ENCODE peak calls at places on chromosome 4, in ten cellular contexts. S is testis, M is IMR-90, R is Peyer's patch, H is H1, J is adrenal gland, T is tibial nerve, P is stomach, X is K562, C is heart left ventricle. U is an unnamed sample.
A peak's percentile ranks its signal among the peaks of the same experiment; 100 is the strongest.

GRCh38 chr4:88185916-88186315 is 27.5 kb upstream of the ABCG2 start:
- DNase-seq in M (peak; percentile 90), X (no peak), S (no peak), P (no peak), R (no peak), J (no peak), H (no peak), T (no peak), C (no peak), U (no peak)

GRCh38 chr4:159487284-159487747 is 384.4 kb downstream of the RAPGEF2 start:
- DNase-seq in S (peak; percentile 68), X (peak; percentile 69), C (peak; percentile 32), H (peak; percentile 63), T (no peak), R (peak; percentile 51), J (peak; percentile 55), P (peak; percentile 37), M (peak; percentile 74), U (peak; percentile 66)

GRCh38 chr4:37780444-37781133 is 45.9 kb upstream of the PGM2 start:
- DNase-seq in C (peak; percentile 17), J (peak; percentile 21), P (peak; percentile 34), X (no peak), S (no peak), M (no peak), H (no peak), R (peak; percentile 79), T (no peak), U (peak; percentile 16)

GRCh38 chr4:27248829-27249228 is 388.2 kb downstream of the STIM2 start:
- DNase-seq in C (no peak), X (no peak), M (peak; percentile 24), H (no peak), R (no peak), S (no peak), P (no peak), T (no peak), J (no peak), U (no peak)

GRCh38 chr4:123790681-123791080 is 394.1 kb downstream of the SPRY1 start:
- DNase-seq in M (peak; percentile 31), C (no peak), T (no peak), S (no peak), J (no peak), H (no peak), X (no peak), R (no peak), P (no peak), U (no peak)

GRCh38 chr4:20252656-20253271 is 1.1 kb downstream of the SLIT2 start:
- DNase-seq in R (peak; percentile 46), C (peak; percentile 18), M (peak; percentile 39), T (peak; percentile 20), J (peak; percentile 71), H (peak; percentile 66), X (no peak), P (no peak), S (peak; percentile 29), U (peak; percentile 21)

GRCh38 chr4:36081185-36081584 is 163.1 kb downstream of the ARAP2 start:
- DNase-seq in X (no peak), C (no peak), J (no peak), S (no peak), H (no peak), P (no peak), M (no peak), T (no peak), R (no peak), U (no peak)

GRCh38 chr4:44912980-44913379 is 186.6 kb upstream of the GNPDA2 start:
- DNase-seq in C (no peak), J (no peak), H (no peak), S (no peak), R (no peak), T (no peak), P (no peak), X (no peak), M (no peak), U (no peak)

GRCh38 chr4:18961879-18962278 is 940.3 kb upstream of the LCORL start:
- DNase-seq in M (no peak), X (no peak), T (no peak), C (no peak), S (no peak), H (no peak), R (no peak), P (no peak), J (no peak), U (no peak)

GRCh38 chr4:109079177-109079576 is 223.3 kb downstream of the COL25A1 start:
- DNase-seq in C (no peak), X (no peak), T (no peak), P (no peak), S (no peak), M (peak; percentile 52), R (no peak), H (no peak), J (no peak), U (no peak)

GRCh38 chr4:150573534-150573933 is 8.4 kb upstream of the MAB21L2 start:
- DNase-seq in S (no peak), M (peak; percentile 70), C (no peak), P (no peak), X (no peak), J (no peak), T (no peak), R (no peak), H (no peak), U (no peak)

GRCh38 chr4:56320293-56320692 is 67.0 kb downstream of the AASDH start:
- DNase-seq in S (no peak), T (no peak), M (peak; percentile 67), X (no peak), C (no peak), H (no peak), P (no peak), R (no peak), J (no peak), U (no peak)

GRCh38 chr4:176298664-176299063 is 21.1 kb upstream of the SPCS3 start:
- DNase-seq in H (no peak), J (no peak), M (no peak), C (no peak), S (no peak), T (no peak), P (no peak), X (no peak), R (no peak), U (no peak)

GRCh38 chr4:176289561-176289960 is 20.5 kb upstream of the ASB5 start:
- DNase-seq in M (no peak), H (no peak), R (no peak), T (no peak), J (no peak), S (no peak), X (no peak), C (no peak), P (no peak), U (no peak)

GRCh38 chr4:176290520-176290919 is 21.5 kb upstream of the ASB5 start:
- DNase-seq in C (no peak), S (no peak), H (no peak), R (no peak), J (no peak), P (no peak), T (no peak), X (peak; percentile 20), M (no peak), U (no peak)

GRCh38 chr4:176291748-176292147 is 22.7 kb upstream of the ASB5 start:
- DNase-seq in T (no peak), R (no peak), X (no peak), P (no peak), J (no peak), S (no peak), M (no peak), C (no peak), H (no peak), U (no peak)

GRCh38 chr4:176293660-176294059 is 24.6 kb upstream of the ASB5 start:
- DNase-seq in J (no peak), P (no peak), M (no peak), S (no peak), X (no peak), H (no peak), C (no peak), R (no peak), T (no peak), U (no peak)
- TF ChIP-seq POLR2A in J (no peak), P (no peak), M (no peak), S (no peak), X (no peak), H (no peak), C (no peak), R (no peak), T (no peak), U (no peak)

DNA sequence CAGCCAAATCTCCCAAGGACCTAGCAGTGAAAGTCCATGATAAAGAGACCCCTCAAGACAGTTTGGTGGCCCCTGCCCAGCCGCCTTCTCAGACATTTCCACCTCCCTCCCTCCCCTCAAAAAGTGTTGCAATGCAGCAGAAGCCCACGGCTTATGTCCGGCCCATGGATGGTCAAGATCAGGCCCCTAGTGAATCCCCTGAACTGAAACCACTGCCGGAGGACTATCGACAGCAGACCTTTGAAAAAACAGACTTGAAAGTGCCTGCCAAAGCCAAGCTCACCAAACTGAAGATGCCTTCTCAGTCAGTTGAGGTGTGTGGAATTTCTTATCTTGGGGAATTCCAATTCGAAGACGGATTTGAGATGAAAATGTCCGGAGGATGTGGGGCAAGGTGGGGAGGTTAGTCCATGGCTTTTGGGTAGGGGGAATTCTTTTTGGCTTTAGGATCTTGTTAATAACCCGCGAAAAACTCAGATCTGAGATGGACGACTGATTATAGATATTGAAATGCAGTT is 112.5 kb downstream of the AFF1 start:
- DNase-seq in C (no peak), X (no peak), S (no peak), T (no peak), H (no peak), R (no peak), P (no peak), J (no peak), M (no peak), U (no peak)
- H3K36me3 ChIP-seq in C (peaks cover 11% of the 10 kb centered on the region), X (peaks cover 46% of the 10 kb centered on the region), S (no peaks in the 10 kb centered on the region), T (peaks cover 11% of the 10 kb centered on the region), H (peaks cover 30% of the 10 kb centered on the region), R (peaks cover 22% of the 10 kb centered on the region), P (peaks cover 24% of the 10 kb centered on the region), J (no peaks in the 10 kb centered on the region), M (peaks cover 10% of the 10 kb centered on the region), U (no peaks in the 10 kb centered on the region)

GRCh38 chr4:94970650-94971049 is 212.9 kb downstream of the BMPR1B start:
- DNase-seq in S (no peak), J (no peak), H (no peak), M (no peak), R (no peak), T (no peak), P (no peak), X (no peak), C (no peak), U (no peak)

GRCh38 chr4:94978904-94979303 is 221.1 kb downstream of the BMPR1B start:
- DNase-seq in H (no peak), T (no peak), X (no peak), P (no peak), C (no peak), M (peak; percentile 62), R (no peak), S (no peak), J (no peak), U (no peak)

GRCh38 chr4:94974773-94975172 is 217.0 kb downstream of the BMPR1B start:
- DNase-seq in H (no peak), X (no peak), S (no peak), T (no peak), P (no peak), M (peak; percentile 48), R (no peak), C (no peak), J (no peak), U (no peak)

GRCh38 chr4:94976371-94977011 is 218.7 kb downstream of the BMPR1B start:
- DNase-seq in J (no peak), C (no peak), M (peak; percentile 68), P (no peak), S (no peak), X (no peak), T (no peak), R (no peak), H (no peak), U (no peak)
- H3K27ac ChIP-seq in J (no peak overlapping the region), C (no peak overlapping the region), M (no peak overlapping the region), P (no peak overlapping the region), S (no peak overlapping the region), X (no peak overlapping the region), T (peak overlapping the region; percentile 8), R (no peak overlapping the region), H (no peak overlapping the region), U (no peak overlapping the region)

GRCh38 chr4:73868206-73869129 is 725 bp upstream of the CXCL1 start:
- DNase-seq in P (no peak), C (no peak), H (no peak), T (no peak), S (no peak), X (no peak), J (no peak), R (no peak), M (no peak), U (no peak)
- TF ChIP-seq POLR2A in P (no peak), C (no peak), H (no peak), T (no peak), S (no peak), X (no peak), J (no peak), R (no peak), M (no peak), U (no peak)

U was measured in body of pancreas.